ENCODE peak calls at places on chromosomes 2 and 18, in four cellular contexts. One of them, this sample, is unnamed.

GRCh38 chr2:240419723-240420122 is 15.7 kb upstream of the GPC1 start:
- DNase-seq in stimulated activated CD8-positive, alpha-beta memory T cell treated with anti-CD3 and anti-CD28 coated beads, Interleukin-15, amount 100 ng/mL, for 24 hours: no peak
- DNase-seq in substantia nigra: no peak
- DNase-seq in mesendoderm: no peak
- DNase-seq in this sample: no peak

GRCh38 chr18:43662657-43663056 is 385.4 kb upstream of the SYT4 start:
- DNase-seq in stimulated activated CD8-positive, alpha-beta memory T cell treated with anti-CD3 and anti-CD28 coated beads, Interleukin-15, amount 100 ng/mL, for 24 hours: no peak
- DNase-seq in substantia nigra: no peak
- DNase-seq in mesendoderm: no peak
- DNase-seq in this sample: no peak

GRCh38 chr18:3360211-3360610 is 89.8 kb upstream of the TGIF1 start:
- DNase-seq in stimulated activated CD8-positive, alpha-beta memory T cell treated with anti-CD3 and anti-CD28 coated beads, Interleukin-15, amount 100 ng/mL, for 24 hours: no peak
- DNase-seq in substantia nigra: no peak
- DNase-seq in mesendoderm: peak
- DNase-seq in this sample: no peak

GRCh38 chr2:28332696-28333095 is 60.0 kb upstream of the FOSL2 start:
- DNase-seq in stimulated activated CD8-positive, alpha-beta memory T cell treated with anti-CD3 and anti-CD28 coated beads, Interleukin-15, amount 100 ng/mL, for 24 hours: no peak
- DNase-seq in substantia nigra: no peak
- DNase-seq in mesendoderm: no peak
- DNase-seq in this sample: no peak

GRCh38 chr2:10520154-10520553 is 72.0 kb upstream of the ODC1 start:
- DNase-seq in stimulated activated CD8-positive, alpha-beta memory T cell treated with anti-CD3 and anti-CD28 coated beads, Interleukin-15, amount 100 ng/mL, for 24 hours: no peak
- DNase-seq in substantia nigra: no peak
- DNase-seq in mesendoderm: peak
- DNase-seq in this sample: no peak

GRCh38 chr18:24837065-24837464 is 376.6 kb downstream of the HRH4 start:
- DNase-seq in stimulated activated CD8-positive, alpha-beta memory T cell treated with anti-CD3 and anti-CD28 coated beads, Interleukin-15, amount 100 ng/mL, for 24 hours: no peak
- DNase-seq in substantia nigra: no peak
- DNase-seq in mesendoderm: no peak
- DNase-seq in this sample: no peak

GRCh38 chr2:99572380-99572779 is 82.6 kb upstream of the REV1 start:
- DNase-seq in stimulated activated CD8-positive, alpha-beta memory T cell treated with anti-CD3 and anti-CD28 coated beads, Interleukin-15, amount 100 ng/mL, for 24 hours: no peak
- DNase-seq in substantia nigra: no peak
- DNase-seq in mesendoderm: peak
- DNase-seq in this sample: no peak

GRCh38 chr18:66193938-66194337 is 410.0 kb downstream of the CDH19 start:
- DNase-seq in stimulated activated CD8-positive, alpha-beta memory T cell treated with anti-CD3 and anti-CD28 coated beads, Interleukin-15, amount 100 ng/mL, for 24 hours: no peak
- DNase-seq in substantia nigra: no peak
- DNase-seq in mesendoderm: peak
- DNase-seq in this sample: no peak

GRCh38 chr2:162029287-162029901 is 44.6 kb downstream of the DPP4 start:
- DNase-seq in stimulated activated CD8-positive, alpha-beta memory T cell treated with anti-CD3 and anti-CD28 coated beads, Interleukin-15, amount 100 ng/mL, for 24 hours: no peak
- DNase-seq in substantia nigra: peak
- DNase-seq in mesendoderm: no peak
- DNase-seq in this sample: no peak

GRCh38 chr18:22701326-22701725 is 231.8 kb upstream of the RBBP8 start:
- DNase-seq in stimulated activated CD8-positive, alpha-beta memory T cell treated with anti-CD3 and anti-CD28 coated beads, Interleukin-15, amount 100 ng/mL, for 24 hours: no peak
- DNase-seq in substantia nigra: no peak
- DNase-seq in mesendoderm: no peak
- DNase-seq in this sample: no peak

GRCh38 chr2:27086722-27087446 is at the start of gene KHK:
- DNase-seq in stimulated activated CD8-positive, alpha-beta memory T cell treated with anti-CD3 and anti-CD28 coated beads, Interleukin-15, amount 100 ng/mL, for 24 hours: no peak
- DNase-seq in substantia nigra: no peak
- DNase-seq in mesendoderm: no peak
- DNase-seq in this sample: no peak

GRCh38 chr2:233247744-233248143 is 3.7 kb upstream of the ATG16L1 start:
- DNase-seq in stimulated activated CD8-positive, alpha-beta memory T cell treated with anti-CD3 and anti-CD28 coated beads, Interleukin-15, amount 100 ng/mL, for 24 hours: no peak
- DNase-seq in substantia nigra: no peak
- DNase-seq in mesendoderm: peak
- DNase-seq in this sample: no peak

GRCh38 chr2:72149556-72150156 is 2.0 kb upstream of the CYP26B1 start:
- DNase-seq in stimulated activated CD8-positive, alpha-beta memory T cell treated with anti-CD3 and anti-CD28 coated beads, Interleukin-15, amount 100 ng/mL, for 24 hours: no peak
- DNase-seq in substantia nigra: no peak
- DNase-seq in mesendoderm: peak
- DNase-seq in this sample: no peak

GRCh38 chr18:50656396-50656795 is 96.5 kb downstream of the MAPK4 start:
- DNase-seq in stimulated activated CD8-positive, alpha-beta memory T cell treated with anti-CD3 and anti-CD28 coated beads, Interleukin-15, amount 100 ng/mL, for 24 hours: no peak
- DNase-seq in substantia nigra: no peak
- DNase-seq in mesendoderm: no peak
- DNase-seq in this sample: no peak

GRCh38 chr18:73545497-73545896 is 602.1 kb downstream of the FBXO15 start:
- DNase-seq in stimulated activated CD8-positive, alpha-beta memory T cell treated with anti-CD3 and anti-CD28 coated beads, Interleukin-15, amount 100 ng/mL, for 24 hours: no peak
- DNase-seq in substantia nigra: no peak
- DNase-seq in mesendoderm: no peak
- DNase-seq in this sample: no peak

GRCh38 chr2:223041527-223042109 is 10.4 kb upstream of the KCNE4 start:
- DNase-seq in stimulated activated CD8-positive, alpha-beta memory T cell treated with anti-CD3 and anti-CD28 coated beads, Interleukin-15, amount 100 ng/mL, for 24 hours: no peak
- DNase-seq in substantia nigra: no peak
- DNase-seq in mesendoderm: peak
- DNase-seq in this sample: no peak

GRCh38 chr2:231339318-231339717 is 56.2 kb upstream of the B3GNT7 start:
- DNase-seq in stimulated activated CD8-positive, alpha-beta memory T cell treated with anti-CD3 and anti-CD28 coated beads, Interleukin-15, amount 100 ng/mL, for 24 hours: no peak
- DNase-seq in substantia nigra: no peak
- DNase-seq in mesendoderm: no peak
- DNase-seq in this sample: no peak

GRCh38 chr2:134736167-134736885 is 17.5 kb upstream of the TMEM163 start:
- DNase-seq in stimulated activated CD8-positive, alpha-beta memory T cell treated with anti-CD3 and anti-CD28 coated beads, Interleukin-15, amount 100 ng/mL, for 24 hours: no peak
- DNase-seq in substantia nigra: no peak
- DNase-seq in mesendoderm: peak
- DNase-seq in this sample: no peak

GRCh38 chr2:72367530-72368225 is 220.0 kb upstream of the CYP26B1 start:
- DNase-seq in stimulated activated CD8-positive, alpha-beta memory T cell treated with anti-CD3 and anti-CD28 coated beads, Interleukin-15, amount 100 ng/mL, for 24 hours: no peak
- DNase-seq in substantia nigra: no peak
- DNase-seq in mesendoderm: peak
- DNase-seq in this sample: no peak

GRCh38 chr2:176885661-176886060 is 326.9 kb upstream of the HNRNPA3 start:
- DNase-seq in stimulated activated CD8-positive, alpha-beta memory T cell treated with anti-CD3 and anti-CD28 coated beads, Interleukin-15, amount 100 ng/mL, for 24 hours: no peak
- DNase-seq in substantia nigra: no peak
- DNase-seq in mesendoderm: peak
- DNase-seq in this sample: no peak

GRCh38 chr18:12990128-12990485 is 1.1 kb upstream of the CEP192 start:
- DNase-seq in stimulated activated CD8-positive, alpha-beta memory T cell treated with anti-CD3 and anti-CD28 coated beads, Interleukin-15, amount 100 ng/mL, for 24 hours: no peak
- DNase-seq in substantia nigra: no peak
- DNase-seq in mesendoderm: no peak
- DNase-seq in this sample: no peak

GRCh38 chr2:191611614-191612013 is 66.3 kb upstream of the NABP1 start:
- DNase-seq in stimulated activated CD8-positive, alpha-beta memory T cell treated with anti-CD3 and anti-CD28 coated beads, Interleukin-15, amount 100 ng/mL, for 24 hours: no peak
- DNase-seq in substantia nigra: no peak
- DNase-seq in mesendoderm: no peak
- DNase-seq in this sample: no peak

GRCh38 chr2:137115081-137115713 is 349.9 kb downstream of the THSD7B start:
- DNase-seq in stimulated activated CD8-positive, alpha-beta memory T cell treated with anti-CD3 and anti-CD28 coated beads, Interleukin-15, amount 100 ng/mL, for 24 hours: no peak
- DNase-seq in substantia nigra: no peak
- DNase-seq in mesendoderm: peak
- DNase-seq in this sample: no peak

GRCh38 chr2:157874278-157874825 is 1.8 kb downstream of the ACVR1 start:
- DNase-seq in stimulated activated CD8-positive, alpha-beta memory T cell treated with anti-CD3 and anti-CD28 coated beads, Interleukin-15, amount 100 ng/mL, for 24 hours: no peak
- DNase-seq in substantia nigra: no peak
- DNase-seq in mesendoderm: no peak
- DNase-seq in this sample: no peak

GRCh38 chr2:183059561-183059960 is 19.0 kb upstream of the DUSP19 start:
- DNase-seq in stimulated activated CD8-positive, alpha-beta memory T cell treated with anti-CD3 and anti-CD28 coated beads, Interleukin-15, amount 100 ng/mL, for 24 hours: no peak
- DNase-seq in substantia nigra: no peak
- DNase-seq in mesendoderm: no peak
- DNase-seq in this sample: no peak

GRCh38 chr2:52931660-52932059 is 835.9 kb upstream of the CHAC2 start:
- DNase-seq in stimulated activated CD8-positive, alpha-beta memory T cell treated with anti-CD3 and anti-CD28 coated beads, Interleukin-15, amount 100 ng/mL, for 24 hours: no peak
- DNase-seq in substantia nigra: no peak
- DNase-seq in mesendoderm: no peak
- DNase-seq in this sample: no peak

GRCh38 chr2:232568161-232568560 is 17.7 kb downstream of the EIF4E2 start:
- DNase-seq in stimulated activated CD8-positive, alpha-beta memory T cell treated with anti-CD3 and anti-CD28 coated beads, Interleukin-15, amount 100 ng/mL, for 24 hours: no peak
- DNase-seq in substantia nigra: no peak
- DNase-seq in mesendoderm: no peak
- DNase-seq in this sample: no peak

GRCh38 chr2:191038241-191038725 is 24.3 kb upstream of the STAT1 start:
- DNase-seq in stimulated activated CD8-positive, alpha-beta memory T cell treated with anti-CD3 and anti-CD28 coated beads, Interleukin-15, amount 100 ng/mL, for 24 hours: no peak
- DNase-seq in substantia nigra: no peak
- DNase-seq in mesendoderm: no peak
- DNase-seq in this sample: no peak

GRCh38 chr2:144505245-144505801 is 14.6 kb downstream of the ZEB2 start:
- DNase-seq in stimulated activated CD8-positive, alpha-beta memory T cell treated with anti-CD3 and anti-CD28 coated beads, Interleukin-15, amount 100 ng/mL, for 24 hours: no peak
- DNase-seq in substantia nigra: no peak
- DNase-seq in mesendoderm: peak
- DNase-seq in this sample: no peak

GRCh38 chr2:157055660-157056199 is 201.8 kb upstream of the GALNT5 start:
- DNase-seq in stimulated activated CD8-positive, alpha-beta memory T cell treated with anti-CD3 and anti-CD28 coated beads, Interleukin-15, amount 100 ng/mL, for 24 hours: no peak
- DNase-seq in substantia nigra: no peak
- DNase-seq in mesendoderm: no peak
- DNase-seq in this sample: no peak